ENCODE peak calls at places on chromosomes 6 and 20, in four cellular contexts. Q is aorta; G is BE2C; J is CD4-positive, alpha-beta memory T cell. N is an unnamed sample.

GRCh38 chr6:51025082-51025777 is 206.6 kb downstream of the TFAP2B start:
- DNase-seq in Q (no peak), G (no peak), J (no peak), N (no peak)

GRCh38 chr6:52263709-52264320 is 19.5 kb upstream of the IL17F start:
- DNase-seq in Q (peak; percentile 66), G (peak; percentile 68), J (peak; percentile 67), N (peak; percentile 41)

GRCh38 chr6:159819932-159820640 is 20.0 kb downstream of the PNLDC1 start:
- DNase-seq in Q (peak; percentile 56), G (no peak), J (peak; percentile 44), N (no peak)

GRCh38 chr6:105982761-105983600 is 103.2 kb upstream of the PRDM1 start:
- DNase-seq in Q (no peak), G (no peak), J (no peak), N (no peak)

GRCh38 chr6:33433001-33433559 is 13.2 kb downstream of the SYNGAP1 start:
- DNase-seq in Q (no peak), G (no peak), J (no peak), N (no peak)

GRCh38 chr20:19539191-19539590 is 218.9 kb upstream of the RIN2 start:
- DNase-seq in Q (no peak), G (no peak), J (no peak), N (no peak)

GRCh38 chr20:33664762-33665144 is 2.0 kb upstream of the ACTL10 start:
- DNase-seq in Q (no peak), G (no peak), J (no peak), N (no peak)

GRCh38 chr6:140541288-140541687 is 1166.8 kb upstream of the CITED2 start:
- DNase-seq in Q (no peak), G (no peak), J (no peak), N (no peak)

GRCh38 chr6:151181701-151182367 is 57.9 kb upstream of the AKAP12 start:
- DNase-seq in Q (no peak), G (no peak), J (no peak), N (no peak)

GRCh38 chr6:37732688-37733087 is 35.0 kb upstream of the MDGA1 start:
- DNase-seq in Q (peak; percentile 28), G (no peak), J (no peak), N (no peak)

GRCh38 chr6:43521836-43522235 is 4.9 kb downstream of the POLR1C start:
- DNase-seq in Q (no peak), G (no peak), J (no peak), N (no peak)

GRCh38 chr6:130167655-130168054 is 55.1 kb downstream of the SAMD3 start:
- DNase-seq in Q (no peak), G (no peak), J (no peak), N (no peak)

GRCh38 chr20:35329435-35330139 is 37.4 kb upstream of the FAM83C start:
- DNase-seq in Q (no peak), G (peak; percentile 60), J (no peak), N (no peak)

GRCh38 chr6:134216304-134217029 is 101.4 kb downstream of the SGK1 start:
- DNase-seq in Q (no peak), G (no peak), J (no peak), N (no peak)

GRCh38 chr6:20835315-20836010 is 301.2 kb downstream of the CDKAL1 start:
- DNase-seq in Q (no peak), G (no peak), J (no peak), N (no peak)

GRCh38 chr6:137874204-137875001 is 7.3 kb downstream of the TNFAIP3 start:
- DNase-seq in Q (no peak), G (no peak), J (peak; percentile 37), N (no peak)

GRCh38 chr6:109939654-109940053 is 38.5 kb upstream of the GPR6 start:
- DNase-seq in Q (no peak), G (no peak), J (no peak), N (no peak)

GRCh38 chr6:158437571-158437970 is 122.3 kb upstream of the TMEM181 start:
- DNase-seq in Q (no peak), G (no peak), J (no peak), N (no peak)

GRCh38 chr6:28807682-28808280 is 116.0 kb downstream of the TRIM27 start:
- DNase-seq in Q (no peak), G (peak; percentile 70), J (no peak), N (no peak)

GRCh38 chr20:50120935-50121693 is 8.2 kb upstream of the UBE2V1 start:
- DNase-seq in Q (peak; percentile 72), G (peak; percentile 75), J (peak; percentile 61), N (peak; percentile 28)

GRCh38 chr6:116450185-116450710 is 10.9 kb upstream of the CALHM6 start:
- DNase-seq in Q (no peak), G (no peak), J (no peak), N (no peak)

GRCh38 chr20:23646106-23646958 is 8.6 kb upstream of the CST3 start:
- DNase-seq in Q (no peak), G (no peak), J (no peak), N (no peak)

GRCh38 chr20:4836473-4836872 is 114.8 kb downstream of the PRND start:
- DNase-seq in Q (no peak), G (no peak), J (no peak), N (no peak)

GRCh38 chr6:35048031-35048613 is 93.0 kb downstream of the TCP11 start:
- DNase-seq in Q (peak; percentile 72), G (no peak), J (no peak), N (no peak)

GRCh38 chr6:143941852-143942627 is 66.0 kb downstream of the PLAGL1 start:
- DNase-seq in Q (peak; percentile 55), G (peak; percentile 69), J (peak; percentile 39), N (peak; percentile 14)

GRCh38 chr6:11428895-11429294 is 108.7 kb upstream of the TMEM170B start:
- DNase-seq in Q (no peak), G (no peak), J (no peak), N (no peak)

GRCh38 chr6:89527634-89528033 is 94.7 kb downstream of the ANKRD6 start:
- DNase-seq in Q (no peak), G (no peak), J (peak; percentile 8), N (no peak)

GRCh38 chr6:30742316-30743098 is at the start of gene FLOT1:
- DNase-seq in Q (peak; percentile 99), G (peak; percentile 95), J (peak; percentile 71), N (peak; percentile 75)

GRCh38 chr6:43579171-43579570 is 3.2 kb downstream of the POLH start:
- DNase-seq in Q (no peak), G (no peak), J (no peak), N (no peak)

GRCh38 chr6:81752969-81753708 is 658 bp upstream of the TENT5A start:
- DNase-seq in Q (peak; percentile 97), G (peak; percentile 93), J (peak; percentile 64), N (peak; percentile 38)

GRCh38 chr6:97947841-97948240 is 664.8 kb upstream of the MMS22L start:
- DNase-seq in Q (no peak), G (peak; percentile 19), J (no peak), N (no peak)

GRCh38 chr20:22861990-22862389 is 173.1 kb upstream of the SSTR4 start:
- DNase-seq in Q (no peak), G (no peak), J (no peak), N (no peak)

GRCh38 chr6:27383481-27383880 is 5.1 kb upstream of the ZNF391 start:
- DNase-seq in Q (no peak), G (no peak), J (no peak), N (no peak)

GRCh38 chr6:134853111-134854055 is 96.5 kb downstream of the ALDH8A1 start:
- DNase-seq in Q (no peak), G (no peak), J (no peak), N (no peak)

GRCh38 chr6:33209856-33210255 is 1.6 kb downstream of the RING1 start:
- DNase-seq in Q (no peak), G (no peak), J (no peak), N (no peak)

GRCh38 chr20:11274137-11274536 is 600.3 kb upstream of the JAG1 start:
- DNase-seq in Q (peak; percentile 48), G (peak; percentile 23), J (no peak), N (no peak)

GRCh38 chr6:21193790-21194189 is 399.8 kb upstream of the SOX4 start:
- DNase-seq in Q (no peak), G (no peak), J (no peak), N (no peak)

GRCh38 chr20:55353206-55353605 is 652.1 kb downstream of the CBLN4 start:
- DNase-seq in Q (no peak), G (no peak), J (no peak), N (no peak)
- H3K9me3 ChIP-seq in Q (no peaks in the 10 kb centered on the region), G (no peaks in the 10 kb centered on the region), J (no peaks in the 10 kb centered on the region), N (no peaks in the 10 kb centered on the region)

DNA sequence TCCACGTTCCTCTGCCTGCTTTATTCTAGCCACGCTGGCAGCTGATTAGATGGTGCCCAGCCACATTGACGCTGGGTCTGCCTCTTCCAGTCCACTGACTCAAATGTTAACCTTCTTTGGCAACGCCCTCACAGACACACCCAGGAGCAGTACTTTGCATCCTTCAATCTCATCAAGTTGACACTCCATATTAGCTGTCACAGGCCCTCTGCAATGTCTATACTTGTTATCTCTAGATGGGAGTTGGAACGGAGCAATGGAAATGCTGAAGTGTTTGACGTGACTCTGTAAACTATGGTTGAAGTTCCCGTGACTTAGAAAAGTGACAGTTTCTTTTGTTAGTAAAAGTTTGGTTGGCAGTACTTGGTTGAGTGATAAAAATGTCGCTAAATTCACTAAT is 291.0 kb downstream of the CDH4 start:
- DNase-seq in Q (no peak), G (no peak), J (no peak), N (no peak)
- H3K9me3 ChIP-seq in Q (no peaks in the 10 kb centered on the region), G (no peaks in the 10 kb centered on the region), J (no peaks in the 10 kb centered on the region), N (no peaks in the 10 kb centered on the region)

GRCh38 chr20:31274441-31274840 is 17.0 kb downstream of the DEFB115 start:
- DNase-seq in Q (no peak), G (no peak), J (no peak), N (no peak)

DNA sequence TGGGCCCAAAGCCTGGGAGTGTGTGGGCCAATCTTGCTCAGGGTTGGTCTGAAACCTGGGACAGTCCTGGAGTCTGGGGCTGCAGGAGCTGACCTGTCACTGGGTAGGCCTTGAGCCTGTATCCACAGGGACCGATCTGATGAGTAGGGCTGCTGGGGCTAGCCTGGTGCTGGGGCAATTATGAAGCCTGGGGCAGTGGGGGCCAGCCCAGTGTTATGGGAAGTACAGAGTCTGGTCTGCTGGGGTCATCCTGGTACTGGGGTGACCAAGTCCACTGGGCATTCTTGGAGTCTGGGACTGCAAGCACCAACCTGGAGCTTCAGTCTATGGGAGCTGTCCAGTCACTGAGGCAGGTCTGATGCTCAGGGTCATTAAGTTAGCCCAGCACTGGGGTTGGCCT is 20.7 kb downstream of the DEFB115 start:
- DNase-seq in Q (no peak), G (no peak), J (no peak), N (no peak)
- H3K9me3 ChIP-seq in Q (no peaks in the 10 kb centered on the region), G (no peaks in the 10 kb centered on the region), J (no peaks in the 10 kb centered on the region), N (no peaks in the 10 kb centered on the region)

GRCh38 chr6:3776881-3777507 is 25.5 kb upstream of the PXDC1 start:
- DNase-seq in Q (no peak), G (no peak), J (no peak), N (no peak)

GRCh38 chr6:3779574-3779849 is 28.0 kb upstream of the PXDC1 start:
- DNase-seq in Q (no peak), G (no peak), J (no peak), N (no peak)

GRCh38 chr6:3775906-3776305 is 24.4 kb upstream of the PXDC1 start:
- DNase-seq in Q (no peak), G (no peak), J (no peak), N (no peak)

GRCh38 chr6:3777695-3778461 is 26.4 kb upstream of the PXDC1 start:
- DNase-seq in Q (no peak), G (no peak), J (no peak), N (no peak)

GRCh38 chr6:3778701-3779573 is 27.4 kb upstream of the PXDC1 start:
- DNase-seq in Q (no peak), G (no peak), J (no peak), N (no peak)
- H3K9me3 ChIP-seq in Q (no peaks in the 10 kb centered on the region), G (no peaks in the 10 kb centered on the region), J (no peaks in the 10 kb centered on the region), N (no peaks in the 10 kb centered on the region)

GRCh38 chr6:6497976-6498375 is 90.5 kb upstream of the LY86 start:
- DNase-seq in Q (no peak), G (no peak), J (no peak), N (no peak)
- H3K9me3 ChIP-seq in Q (no peaks in the 10 kb centered on the region), G (no peaks in the 10 kb centered on the region), J (no peaks in the 10 kb centered on the region), N (no peaks in the 10 kb centered on the region)